ENCODE peak calls at places on chromosomes 2 and 18, in four cellular contexts. D is activated CD8-positive, alpha-beta memory T cell treated with anti-CD3 and anti-CD28 coated beads, Interleukin-2, amount 50 U/mL, for 48 hours; R is stimulated activated naive CD8-positive, alpha-beta T cell treated with anti-CD3 and anti-CD28 coated beads, Interleukin-15, amount 100 ng/mL, for 72 hours; Z is H4. N is an unnamed sample.

GRCh38 chr18:35155403-35156117 is 85.3 kb upstream of the ZNF397 start:
- DNase-seq in D (no peak), R (no peak), Z (no peak), N (no peak)

GRCh38 chr2:43043471-43043870 is 182.9 kb downstream of the ZFP36L2 start:
- DNase-seq in D (no peak), R (no peak), Z (no peak), N (no peak)

GRCh38 chr2:128552141-128552805 is 233.6 kb upstream of the HS6ST1 start:
- DNase-seq in D (no peak), R (no peak), Z (no peak), N (no peak)

GRCh38 chr2:163252199-163252598 is 413.6 kb upstream of the KCNH7 start:
- DNase-seq in D (no peak), R (no peak), Z (no peak), N (no peak)

GRCh38 chr2:108632748-108633147 is 86.5 kb upstream of the RANBP2 start:
- DNase-seq in D (no peak), R (no peak), Z (no peak), N (no peak)

GRCh38 chr18:63518178-63519012 is 23.8 kb upstream of the SERPINB12 start:
- DNase-seq in D (peak; percentile 61), R (peak; percentile 60), Z (peak; percentile 80), N (peak; percentile 37)

GRCh38 chr2:15805206-15805605 is 135.1 kb upstream of the MYCN start:
- DNase-seq in D (no peak), R (no peak), Z (no peak), N (no peak)

GRCh38 chr18:42365550-42365949 is 410.5 kb downstream of the PIK3C3 start:
- DNase-seq in D (no peak), R (no peak), Z (no peak), N (no peak)

GRCh38 chr2:157269922-157270321 is 12.4 kb downstream of the GALNT5 start:
- DNase-seq in D (no peak), R (no peak), Z (no peak), N (no peak)

GRCh38 chr2:25316101-25316500 is 25.6 kb downstream of the DNMT3A start:
- DNase-seq in D (no peak), R (no peak), Z (no peak), N (no peak)

GRCh38 chr2:151544449-151544848 is 134.7 kb downstream of the RIF1 start:
- DNase-seq in D (no peak), R (no peak), Z (no peak), N (no peak)

GRCh38 chr2:241892299-241893137 is 23.0 kb downstream of the RTP5 start:
- DNase-seq in D (no peak), R (no peak), Z (no peak), N (no peak)

GRCh38 chr2:172639823-172640222 is 83.9 kb downstream of the PDK1 start:
- DNase-seq in D (no peak), R (peak; percentile 23), Z (peak; percentile 89), N (peak; percentile 6)